ENCODE peak calls at places on chromosomes 5 and 9, in five cellular contexts. C, V, A, Y and I are unnamed samples.

GRCh38 chr5:9765421-9765820 is 135.3 kb upstream of the TAS2R1 start:
- DNase-seq in Y (no peak), A (no peak), C (no peak), V (peak; percentile 93), I (no peak)

GRCh38 chr5:175742290-175742994 is 84.6 kb downstream of the HRH2 start:
- DNase-seq in A (no peak), V (no peak), C (no peak), Y (no peak), I (no peak)

GRCh38 chr9:135084881-135085760 is 2.3 kb upstream of the OLFM1 start:
- DNase-seq in C (no peak), A (no peak), Y (no peak), V (no peak), I (no peak)

GRCh38 chr5:121693864-121694263 is 157.8 kb upstream of the FTMT start:
- DNase-seq in Y (no peak), C (no peak), V (no peak), A (no peak), I (no peak)

GRCh38 chr9:114177423-114178064 is 22.2 kb downstream of the COL27A1 start:
- DNase-seq in C (peak; percentile 21), V (peak; percentile 76), A (no peak), Y (no peak), I (no peak)

GRCh38 chr5:149638546-149639241 is 57.4 kb downstream of the ARHGEF37 start:
- DNase-seq in C (no peak), Y (no peak), V (no peak), A (no peak), I (no peak)

GRCh38 chr5:64958757-64959391 is 190.1 kb downstream of the CWC27 start:
- DNase-seq in V (peak; percentile 72), C (no peak), A (no peak), Y (no peak), I (no peak)

GRCh38 chr5:54306893-54307292 is 3.5 kb downstream of the ARL15 start:
- DNase-seq in C (no peak), Y (no peak), A (no peak), V (no peak), I (no peak)

GRCh38 chr5:24005384-24005783 is 498.0 kb downstream of the PRDM9 start:
- DNase-seq in C (no peak), V (no peak), Y (no peak), A (no peak), I (no peak)

GRCh38 chr5:100664140-100664539 is 129.0 kb downstream of the FAM174A start:
- DNase-seq in Y (no peak), C (no peak), A (no peak), V (no peak), I (no peak)

DNA sequence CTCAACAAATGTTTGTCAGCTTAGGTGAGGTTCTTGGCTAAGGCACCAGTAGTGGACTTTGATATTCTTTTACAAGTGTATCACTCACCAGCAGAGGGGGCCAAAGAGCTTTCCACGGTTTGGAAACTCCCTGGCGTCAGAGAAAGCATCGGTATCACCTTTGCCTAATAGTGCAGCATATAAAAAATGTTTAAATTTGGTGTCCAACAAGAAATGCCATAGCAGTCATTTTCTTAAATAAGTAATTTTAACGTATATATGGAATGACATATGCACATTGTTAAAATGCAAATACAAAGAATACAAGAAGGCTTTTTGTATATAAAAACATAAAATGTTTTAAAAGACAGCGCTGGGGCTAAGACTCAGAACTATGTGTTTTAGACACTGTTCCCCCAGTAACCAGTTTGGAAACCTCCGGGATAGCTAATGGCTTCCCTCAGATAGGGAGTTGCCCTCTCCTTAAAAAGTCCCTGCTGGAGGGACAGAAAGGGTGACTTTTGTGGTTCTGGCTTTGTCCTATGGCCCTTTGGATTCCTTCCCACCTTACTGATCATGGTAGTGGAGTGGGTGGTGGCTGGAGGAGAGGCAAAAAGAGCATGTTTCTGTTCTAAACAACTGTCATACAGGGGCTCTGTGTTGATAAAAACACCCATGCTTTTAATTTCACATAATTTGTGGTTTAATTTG is 124.6 kb downstream of the GPBP1 start:
- DNase-seq in V (peak; percentile 84), C (peak; percentile 86), Y (peak; percentile 73), A (peak; percentile 78), I (peak; percentile 82)
- TF ChIP-seq CTCF in V (peak; percentile 90), C (peak; percentile 81), Y (peak; percentile 75), A (peak; percentile 65), I (peak; percentile 69)

GRCh38 chr5:80124111-80124510 is 89.0 kb downstream of the THBS4 start:
- DNase-seq in Y (no peak), V (no peak), A (no peak), C (no peak), I (no peak)

GRCh38 chr5:80124519-80124918 is 89.4 kb downstream of the THBS4 start:
- DNase-seq in C (no peak), Y (no peak), A (no peak), V (no peak), I (no peak)

GRCh38 chr5:80127037-80127642 is 92.0 kb downstream of the THBS4 start:
- DNase-seq in V (no peak), A (no peak), C (no peak), Y (no peak), I (no peak)

GRCh38 chr5:80125022-80125961 is 90.1 kb downstream of the THBS4 start:
- DNase-seq in C (no peak), V (no peak), A (no peak), Y (no peak), I (no peak)

GRCh38 chr5:80125962-80126480 is 90.9 kb downstream of the THBS4 start:
- DNase-seq in Y (no peak), A (no peak), V (peak; percentile 48), C (no peak), I (no peak)
- H3K27ac ChIP-seq in Y (no peak overlapping the region), A (no peak overlapping the region), V (no peak overlapping the region), C (no peak overlapping the region), I (no peak overlapping the region)

GRCh38 chr5:16007750-16008415 is 171.7 kb downstream of the MARCHF11 start:
- DNase-seq in C (peak; percentile 51), A (no peak), V (no peak), Y (no peak), I (no peak)

GRCh38 chr5:16017720-16018119 is 161.9 kb downstream of the MARCHF11 start:
- DNase-seq in Y (no peak), V (no peak), A (no peak), C (no peak), I (no peak)

GRCh38 chr5:16018970-16019369 is 160.6 kb downstream of the MARCHF11 start:
- DNase-seq in A (no peak), V (no peak), C (no peak), Y (no peak), I (no peak)

GRCh38 chr5:16013334-16014065 is 166.1 kb downstream of the MARCHF11 start:
- DNase-seq in V (no peak), C (no peak), Y (no peak), A (no peak), I (no peak)
- TF ChIP-seq CTCF in V (no peak), C (no peak), Y (no peak), A (no peak), I (no peak)

GRCh38 chr5:140965905-140966292 is 377 bp upstream of the PCDHAC2 start:
- DNase-seq in A (no peak), C (no peak), Y (no peak), V (no peak), I (no peak)
- H3K27ac ChIP-seq in A (no peak overlapping the region), C (no peak overlapping the region), Y (no peak overlapping the region), V (no peak overlapping the region), I (no peak overlapping the region)

GRCh38 chr9:100486479-100487176 is 13.7 kb downstream of the TMEFF1 start:
- DNase-seq in C (no peak), V (no peak), A (no peak), Y (no peak), I (no peak)
- TF ChIP-seq CTCF in C (no peak), V (no peak), A (no peak), Y (no peak), I (no peak)